ENCODE peak calls at places on chromosomes 4 and X, in four cellular contexts. E, K, D and O are unnamed samples.

GRCh38 chr4:173924561-173924960 is 358.9 kb downstream of the FBXO8 start:
- DNase-seq in E (no peak), K (no peak), D (no peak), O (no peak)

GRCh38 chrX:39950035-39950688 is 147.6 kb downstream of the BCOR start:
- DNase-seq in E (peak; percentile 23), K (no peak), D (peak; percentile 23), O (no peak)

GRCh38 chr4:152106113-152106763 is 345.4 kb upstream of the GATB start:
- DNase-seq in E (peak; percentile 94), K (peak; percentile 19), D (peak; percentile 98), O (no peak)

GRCh38 chr4:102574317-102574716 is 73.2 kb downstream of the NFKB1 start:
- DNase-seq in E (peak; percentile 30), K (no peak), D (peak; percentile 23), O (no peak)

GRCh38 chrX:23854945-23855344 is 52.8 kb downstream of the APOO start:
- DNase-seq in E (peak; percentile 2), K (no peak), D (peak; percentile 11), O (no peak)

GRCh38 chr4:181679754-181680153 is 563.4 kb upstream of the TENM3 start:
- DNase-seq in E (no peak), K (no peak), D (no peak), O (no peak)

GRCh38 chrX:152632445-152633097 is 5.1 kb upstream of the GABRQ start:
- DNase-seq in E (peak; percentile 22), K (peak; percentile 62), D (peak; percentile 48), O (no peak)

GRCh38 chr4:22202351-22203343 is 254.1 kb upstream of the KCNIP4 start:
- DNase-seq in E (no peak), K (no peak), D (no peak), O (no peak)

GRCh38 chr4:21856301-21856700 is 92.3 kb downstream of the KCNIP4 start:
- DNase-seq in E (no peak), K (no peak), D (no peak), O (no peak)

GRCh38 chrX:139826065-139827044 is 106.5 kb downstream of the ATP11C start:
- DNase-seq in E (peak; percentile 88), K (no peak), D (peak; percentile 47), O (no peak)

GRCh38 chr4:123986268-123986798 is 589.7 kb downstream of the SPRY1 start:
- DNase-seq in E (peak; percentile 97), K (no peak), D (peak; percentile 89), O (no peak)

GRCh38 chrX:69149466-69150293 is 15.6 kb downstream of the PJA1 start:
- DNase-seq in E (no peak), K (peak; percentile 85), D (no peak), O (no peak)

GRCh38 chr4:8041868-8042267 is 102.2 kb upstream of the AFAP1 start:
- DNase-seq in E (no peak), K (no peak), D (no peak), O (no peak)

GRCh38 chrX:68936608-68937007 is 107.8 kb downstream of the EFNB1 start:
- DNase-seq in E (peak; percentile 88), K (no peak), D (peak; percentile 94), O (no peak)

GRCh38 chrX:115940888-115941332 is 229.6 kb upstream of the AGTR2 start:
- DNase-seq in E (peak; percentile 0), K (peak; percentile 80), D (peak; percentile 43), O (no peak)

GRCh38 chr4:144734522-144734921 is 88.6 kb downstream of the HHIP start:
- DNase-seq in E (peak; percentile 34), K (peak; percentile 33), D (peak; percentile 23), O (no peak)

GRCh38 chr4:108146819-108147218 is 21.9 kb downstream of the LEF1 start:
- DNase-seq in E (no peak), K (peak; percentile 57), D (no peak), O (no peak)

GRCh38 chrX:155880586-155881157 is 473 bp upstream of the VAMP7 start:
- DNase-seq in E (no peak), K (no peak), D (no peak), O (no peak)

GRCh38 chr4:122833999-122834398 is 7.4 kb downstream of the FGF2 start:
- DNase-seq in E (no peak), K (peak; percentile 45), D (no peak), O (no peak)

GRCh38 chr4:102707150-102707549 is 53.6 kb downstream of the MANBA start:
- DNase-seq in E (no peak), K (no peak), D (no peak), O (no peak)

GRCh38 chr4:106414366-106414765 is 45.8 kb upstream of the GIMD1 start:
- DNase-seq in E (no peak), K (no peak), D (no peak), O (no peak)

GRCh38 chr4:4838602-4839470 is 20.6 kb upstream of the MSX1 start:
- DNase-seq in E (peak; percentile 57), K (no peak), D (no peak), O (no peak)

GRCh38 chrX:52422884-52423283 is 54.1 kb downstream of the XAGE2 start:
- DNase-seq in E (peak; percentile 88), K (no peak), D (peak; percentile 78), O (no peak)

GRCh38 chrX:115535421-115535820 is 25.6 kb upstream of the PLS3 start:
- DNase-seq in E (no peak), K (no peak), D (no peak), O (no peak)

GRCh38 chr4:180148737-180149136 is 2094.5 kb upstream of the TENM3 start:
- DNase-seq in E (no peak), K (no peak), D (no peak), O (no peak)

GRCh38 chrX:23826216-23826615 is 43.2 kb downstream of the SAT1 start:
- DNase-seq in E (no peak), K (no peak), D (no peak), O (no peak)

GRCh38 chrX:18607966-18608365 is 63.9 kb downstream of the RS1 start:
- DNase-seq in E (no peak), K (no peak), D (no peak), O (no peak)

GRCh38 chrX:119686087-119686639 is 6.8 kb downstream of the SEPTIN6 start:
- DNase-seq in E (peak; percentile 70), K (no peak), D (peak; percentile 65), O (no peak)

GRCh38 chr4:122224348-122224747 is 72.2 kb downstream of the BLTP1 start:
- DNase-seq in E (peak; percentile 5), K (peak; percentile 40), D (peak; percentile 13), O (no peak)

GRCh38 chr4:8523175-8523574 is 57.0 kb upstream of the GPR78 start:
- DNase-seq in E (no peak), K (no peak), D (no peak), O (no peak)

GRCh38 chr4:54371211-54371610 is 142.1 kb downstream of the PDGFRA start:
- DNase-seq in E (no peak), K (no peak), D (no peak), O (no peak)

GRCh38 chrX:77527233-77528001 is 80.2 kb downstream of the FGF16 start:
- DNase-seq in E (no peak), K (peak; percentile 15), D (peak; percentile 7), O (no peak)

GRCh38 chr4:179437962-179438361 is 1995.7 kb upstream of the AGA start:
- DNase-seq in E (no peak), K (no peak), D (no peak), O (no peak)

GRCh38 chr4:2954358-2955185 is 8.6 kb downstream of the NOP14 start:
- DNase-seq in E (no peak), K (peak; percentile 77), D (no peak), O (peak; percentile 62)
- TF ChIP-seq CTCF in E (no peak), K (peak; percentile 32), D (no peak), O (peak; percentile 32)

GRCh38 chr4:128670434-128670999 is 139.0 kb upstream of the JADE1 start:
- DNase-seq in E (no peak), K (no peak), D (no peak), O (no peak)

GRCh38 chr4:128661529-128661928 is 148.0 kb upstream of the JADE1 start:
- DNase-seq in E (no peak), K (peak; percentile 62), D (no peak), O (no peak)

GRCh38 chr4:128668566-128668965 is 140.9 kb upstream of the JADE1 start:
- DNase-seq in E (no peak), K (no peak), D (no peak), O (no peak)

GRCh38 chr4:128663325-128663724 is 146.2 kb upstream of the JADE1 start:
- DNase-seq in E (no peak), K (no peak), D (no peak), O (peak; percentile 40)

DNA sequence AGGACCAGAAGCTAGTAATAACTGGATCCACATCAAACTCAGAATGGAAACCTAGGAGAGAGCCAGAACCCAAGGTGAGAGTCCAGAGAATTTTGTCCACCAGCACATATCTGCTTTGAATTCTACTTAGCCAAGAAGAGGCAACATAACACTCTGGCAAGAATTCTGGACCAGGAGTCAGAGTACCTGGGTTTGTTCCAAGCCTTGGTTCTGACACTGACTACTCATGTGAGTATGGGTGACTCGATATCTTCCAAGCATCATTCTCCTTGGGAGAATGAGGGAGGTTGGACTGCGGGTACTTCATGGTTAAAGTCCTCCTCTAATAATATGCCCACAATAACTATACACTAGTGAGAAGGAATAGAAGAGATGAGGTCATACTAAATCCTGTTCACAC is 144.0 kb upstream of the JADE1 start:
- DNase-seq in E (no peak), K (no peak), D (peak; percentile 51), O (no peak)
- TF ChIP-seq CTCF in E (no peak), K (no peak), D (no peak), O (no peak)

GRCh38 chr4:184740965-184741364 is 7.1 kb upstream of the CENPU start:
- DNase-seq in E (no peak), K (peak; percentile 21), D (no peak), O (no peak)
- TF ChIP-seq CTCF in E (no peak), K (peak; percentile 41), D (no peak), O (no peak)

DNA sequence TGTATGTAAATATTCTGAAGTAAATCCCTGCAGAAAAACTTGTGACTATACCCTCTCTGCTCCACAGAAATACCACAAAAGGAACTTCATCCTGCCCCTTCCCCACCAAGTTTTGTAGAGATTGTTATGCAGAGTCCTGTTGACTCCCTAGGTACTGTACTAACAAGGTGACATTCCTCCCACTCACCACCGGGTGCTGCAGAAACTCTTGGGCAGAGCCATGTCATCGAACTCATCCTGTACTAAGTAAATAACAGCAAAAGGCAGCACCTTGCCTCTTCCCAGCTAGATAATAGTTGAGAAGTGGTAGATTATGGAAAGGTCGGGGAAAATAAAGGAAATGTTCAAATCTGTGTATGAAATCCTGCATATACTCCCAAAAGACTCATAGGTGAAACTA is 233.3 kb downstream of the STPG2 start:
- DNase-seq in E (no peak), K (peak; percentile 75), D (no peak), O (no peak)
- TF ChIP-seq CTCF in E (no peak), K (peak; percentile 53), D (no peak), O (no peak)

GRCh38 chr4:115042496-115042895 is 70.9 kb downstream of the NDST4 start:
- DNase-seq in E (no peak), K (peak; percentile 67), D (no peak), O (no peak)
- TF ChIP-seq CTCF in E (peak; percentile 37), K (peak; percentile 63), D (peak; percentile 33), O (no peak)